ENCODE peak calls at places on chromosomes 13 and 19, in nine cellular contexts. One of them, this sample, is unnamed.

GRCh38 chr13:75550159-75550567 is 572 bp downstream of the UCHL3 start:
- DNase-seq in thoracic aorta: peak; percentile 18
- DNase-seq in AG09309: no peak
- DNase-seq in ascending aorta: no peak
- DNase-seq in fibroblast of pulmonary artery: peak; percentile 70
- DNase-seq in lung: peak; percentile 37
- DNase-seq in neural progenitor cell: peak; percentile 10
- DNase-seq in IMR-90: peak; percentile 87
- DNase-seq in tibial artery: no peak
- DNase-seq in this sample: no peak

GRCh38 chr19:45752639-45753038 is 16.4 kb downstream of the SIX5 start:
- DNase-seq in fibroblast of pulmonary artery: no peak
- DNase-seq in IMR-90: no peak
- DNase-seq in neural progenitor cell: no peak
- DNase-seq in thoracic aorta: no peak
- DNase-seq in ascending aorta: no peak
- DNase-seq in AG09309: no peak
- DNase-seq in tibial artery: no peak
- DNase-seq in lung: no peak
- DNase-seq in this sample: no peak

GRCh38 chr13:93318538-93318937 is 91.9 kb downstream of the GPC6 start:
- DNase-seq in tibial artery: no peak
- DNase-seq in IMR-90: peak; percentile 35
- DNase-seq in lung: no peak
- DNase-seq in fibroblast of pulmonary artery: peak; percentile 67
- DNase-seq in neural progenitor cell: no peak
- DNase-seq in AG09309: no peak
- DNase-seq in thoracic aorta: no peak
- DNase-seq in ascending aorta: no peak
- DNase-seq in this sample: no peak

GRCh38 chr19:45008554-45008953 is 7.3 kb downstream of the RELB start:
- DNase-seq in neural progenitor cell: no peak
- DNase-seq in lung: no peak
- DNase-seq in ascending aorta: no peak
- DNase-seq in fibroblast of pulmonary artery: no peak
- DNase-seq in tibial artery: no peak
- DNase-seq in AG09309: no peak
- DNase-seq in IMR-90: no peak
- DNase-seq in thoracic aorta: no peak
- DNase-seq in this sample: no peak

GRCh38 chr19:5851302-5851701 is at the start of gene FUT3:
- DNase-seq in fibroblast of pulmonary artery: no peak
- DNase-seq in IMR-90: no peak
- DNase-seq in tibial artery: no peak
- DNase-seq in thoracic aorta: no peak
- DNase-seq in lung: peak; percentile 72
- DNase-seq in ascending aorta: no peak
- DNase-seq in AG09309: no peak
- DNase-seq in neural progenitor cell: no peak
- DNase-seq in this sample: no peak

GRCh38 chr13:114194853-114195252 is 15.8 kb downstream of the CFAP97D2 start:
- DNase-seq in AG09309: no peak
- DNase-seq in IMR-90: no peak
- DNase-seq in fibroblast of pulmonary artery: no peak
- DNase-seq in ascending aorta: no peak
- DNase-seq in lung: no peak
- DNase-seq in neural progenitor cell: no peak
- DNase-seq in tibial artery: no peak
- DNase-seq in thoracic aorta: no peak
- DNase-seq in this sample: no peak

GRCh38 chr19:5232798-5233505 is 107.7 kb downstream of the PTPRS start:
- DNase-seq in neural progenitor cell: no peak
- DNase-seq in IMR-90: no peak
- DNase-seq in fibroblast of pulmonary artery: no peak
- DNase-seq in lung: no peak
- DNase-seq in thoracic aorta: no peak
- DNase-seq in AG09309: no peak
- DNase-seq in tibial artery: no peak
- DNase-seq in ascending aorta: no peak
- DNase-seq in this sample: no peak

GRCh38 chr13:42610623-42611022 is 36.7 kb downstream of the TNFSF11 start:
- DNase-seq in fibroblast of pulmonary artery: no peak
- DNase-seq in AG09309: no peak
- DNase-seq in neural progenitor cell: no peak
- DNase-seq in thoracic aorta: no peak
- DNase-seq in IMR-90: no peak
- DNase-seq in ascending aorta: no peak
- DNase-seq in lung: no peak
- DNase-seq in tibial artery: no peak
- DNase-seq in this sample: no peak

GRCh38 chr13:41502676-41503075 is 45.3 kb downstream of the RGCC start:
- DNase-seq in lung: no peak
- DNase-seq in IMR-90: no peak
- DNase-seq in fibroblast of pulmonary artery: no peak
- DNase-seq in neural progenitor cell: no peak
- DNase-seq in thoracic aorta: no peak
- DNase-seq in AG09309: no peak
- DNase-seq in tibial artery: no peak
- DNase-seq in ascending aorta: no peak
- DNase-seq in this sample: no peak

GRCh38 chr13:93217701-93218100 is 8.9 kb upstream of the GPC6 start:
- DNase-seq in ascending aorta: no peak
- DNase-seq in thoracic aorta: no peak
- DNase-seq in fibroblast of pulmonary artery: no peak
- DNase-seq in IMR-90: no peak
- DNase-seq in AG09309: no peak
- DNase-seq in neural progenitor cell: no peak
- DNase-seq in lung: no peak
- DNase-seq in tibial artery: no peak
- DNase-seq in this sample: no peak

GRCh38 chr19:49809155-49809986 is 3.7 kb downstream of the FUZ start:
- DNase-seq in thoracic aorta: no peak
- DNase-seq in neural progenitor cell: peak; percentile 71
- DNase-seq in tibial artery: peak; percentile 82
- DNase-seq in IMR-90: no peak
- DNase-seq in lung: peak; percentile 42
- DNase-seq in ascending aorta: no peak
- DNase-seq in AG09309: no peak
- DNase-seq in fibroblast of pulmonary artery: no peak
- DNase-seq in this sample: peak; percentile 87

GRCh38 chr19:18763674-18764590 is 27.2 kb downstream of the COMP start:
- DNase-seq in neural progenitor cell: no peak
- DNase-seq in AG09309: no peak
- DNase-seq in thoracic aorta: no peak
- DNase-seq in ascending aorta: no peak
- DNase-seq in fibroblast of pulmonary artery: no peak
- DNase-seq in lung: peak; percentile 64
- DNase-seq in tibial artery: no peak
- DNase-seq in IMR-90: peak; percentile 27
- DNase-seq in this sample: no peak

DNA sequence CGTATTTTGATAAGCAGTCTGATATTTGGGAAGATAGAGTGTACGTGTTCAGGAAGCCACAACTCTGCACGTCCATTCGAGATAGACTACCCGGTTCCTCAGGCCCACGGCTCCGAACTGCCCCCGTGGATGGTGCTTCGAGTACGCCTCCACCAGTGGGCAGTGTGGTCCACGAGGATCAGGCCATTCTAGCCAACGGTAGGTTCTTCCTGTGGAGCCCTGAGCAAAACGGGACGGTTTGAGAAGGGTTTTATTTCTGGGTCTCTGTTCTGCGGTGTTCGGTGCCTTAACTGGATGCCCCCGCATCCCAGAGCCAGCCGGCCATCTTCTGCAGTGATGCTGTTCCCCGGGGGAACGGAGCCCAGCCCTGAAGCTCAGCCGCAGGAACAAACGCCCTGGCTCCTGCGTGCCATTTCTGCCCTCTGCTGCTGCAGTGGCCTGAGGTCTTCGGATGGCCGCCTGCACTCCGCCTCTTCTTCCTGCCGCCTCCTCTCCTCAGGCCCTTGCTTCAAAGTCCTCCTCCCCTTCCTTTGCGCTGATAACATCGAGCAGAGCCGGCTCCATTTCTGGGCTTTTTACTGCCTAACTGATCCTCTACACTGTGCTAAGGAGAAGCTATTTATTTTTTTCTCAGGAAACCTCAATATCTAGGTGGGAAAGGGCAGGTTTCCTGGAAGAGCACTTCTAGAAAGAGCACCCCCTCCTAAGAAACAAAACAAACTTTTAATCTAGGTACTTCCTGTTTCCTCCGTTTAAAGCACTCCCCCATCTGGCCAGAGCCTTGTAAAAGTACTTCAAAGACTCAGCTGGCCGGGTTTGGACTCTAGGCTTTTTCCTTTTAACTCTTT is 36.2 kb upstream of the SLC46A3 start:
- DNase-seq in fibroblast of pulmonary artery: peak; percentile 68
- DNase-seq in AG09309: no peak
- DNase-seq in thoracic aorta: no peak
- DNase-seq in neural progenitor cell: no peak
- DNase-seq in ascending aorta: no peak
- DNase-seq in tibial artery: no peak
- DNase-seq in IMR-90: peak; percentile 13
- DNase-seq in lung: peak; percentile 42
- DNase-seq in this sample: no peak
- H3K4me3 ChIP-seq in fibroblast of pulmonary artery: no peak overlapping the region
- H3K4me3 ChIP-seq in AG09309: no peak overlapping the region
- H3K4me3 ChIP-seq in thoracic aorta: peak overlapping the region; percentile 36
- H3K4me3 ChIP-seq in neural progenitor cell: no peak overlapping the region
- H3K4me3 ChIP-seq in ascending aorta: peak overlapping the region; percentile 19
- H3K4me3 ChIP-seq in tibial artery: no peak overlapping the region
- H3K4me3 ChIP-seq in IMR-90: no peak overlapping the region
- H3K4me3 ChIP-seq in lung: peak overlapping the region; percentile 18
- H3K4me3 ChIP-seq in this sample: peak overlapping the region; percentile 57

DNA sequence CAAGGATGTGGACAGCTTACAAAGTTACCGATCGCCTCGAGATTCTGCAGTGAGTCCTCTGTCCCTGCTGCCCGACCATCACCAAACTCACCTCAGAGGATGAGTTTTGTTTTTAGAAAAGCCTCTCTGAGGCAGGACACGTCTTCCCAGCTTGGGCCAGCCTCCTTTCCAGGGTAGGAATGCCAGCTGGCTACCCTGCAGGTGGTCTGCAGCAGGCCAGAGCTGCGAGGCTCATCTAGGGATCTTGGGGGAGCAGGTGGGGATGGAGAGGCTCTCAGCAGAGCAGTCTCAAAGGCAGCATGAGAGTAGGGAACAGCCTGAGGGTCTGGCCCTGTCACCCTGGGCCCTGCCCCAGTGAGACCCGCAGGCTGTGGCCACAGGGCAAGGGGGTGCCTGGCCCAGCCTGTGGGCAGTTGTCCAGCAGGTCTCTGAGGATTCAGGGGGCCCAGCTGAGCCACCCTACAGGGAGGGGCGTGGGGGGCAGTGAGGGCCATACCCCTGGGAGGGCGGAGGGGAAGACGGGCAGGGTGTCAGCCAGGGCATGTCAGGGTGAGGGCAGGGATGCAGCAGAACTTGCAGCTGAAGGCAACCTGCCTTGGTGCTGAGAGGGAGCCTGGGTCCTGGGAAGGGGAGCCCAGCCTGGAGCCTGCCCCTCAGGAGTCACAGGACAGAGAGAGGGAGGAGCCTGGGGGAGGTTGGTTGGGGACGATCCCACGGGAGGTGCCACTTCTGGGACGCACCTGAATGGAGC is 57.3 kb upstream of the TPM4 start:
- DNase-seq in fibroblast of pulmonary artery: no peak
- DNase-seq in AG09309: no peak
- DNase-seq in IMR-90: no peak
- DNase-seq in tibial artery: peak; percentile 56
- DNase-seq in ascending aorta: no peak
- DNase-seq in neural progenitor cell: no peak
- DNase-seq in lung: no peak
- DNase-seq in thoracic aorta: no peak
- DNase-seq in this sample: no peak
- TF ChIP-seq CTCF in fibroblast of pulmonary artery: no peak
- TF ChIP-seq CTCF in AG09309: no peak
- TF ChIP-seq CTCF in IMR-90: no peak
- TF ChIP-seq CTCF in tibial artery: no peak
- TF ChIP-seq CTCF in ascending aorta: no peak
- TF ChIP-seq CTCF in neural progenitor cell: no peak
- TF ChIP-seq CTCF in lung: no peak
- TF ChIP-seq CTCF in thoracic aorta: no peak
- TF ChIP-seq CTCF in this sample: no peak

DNA sequence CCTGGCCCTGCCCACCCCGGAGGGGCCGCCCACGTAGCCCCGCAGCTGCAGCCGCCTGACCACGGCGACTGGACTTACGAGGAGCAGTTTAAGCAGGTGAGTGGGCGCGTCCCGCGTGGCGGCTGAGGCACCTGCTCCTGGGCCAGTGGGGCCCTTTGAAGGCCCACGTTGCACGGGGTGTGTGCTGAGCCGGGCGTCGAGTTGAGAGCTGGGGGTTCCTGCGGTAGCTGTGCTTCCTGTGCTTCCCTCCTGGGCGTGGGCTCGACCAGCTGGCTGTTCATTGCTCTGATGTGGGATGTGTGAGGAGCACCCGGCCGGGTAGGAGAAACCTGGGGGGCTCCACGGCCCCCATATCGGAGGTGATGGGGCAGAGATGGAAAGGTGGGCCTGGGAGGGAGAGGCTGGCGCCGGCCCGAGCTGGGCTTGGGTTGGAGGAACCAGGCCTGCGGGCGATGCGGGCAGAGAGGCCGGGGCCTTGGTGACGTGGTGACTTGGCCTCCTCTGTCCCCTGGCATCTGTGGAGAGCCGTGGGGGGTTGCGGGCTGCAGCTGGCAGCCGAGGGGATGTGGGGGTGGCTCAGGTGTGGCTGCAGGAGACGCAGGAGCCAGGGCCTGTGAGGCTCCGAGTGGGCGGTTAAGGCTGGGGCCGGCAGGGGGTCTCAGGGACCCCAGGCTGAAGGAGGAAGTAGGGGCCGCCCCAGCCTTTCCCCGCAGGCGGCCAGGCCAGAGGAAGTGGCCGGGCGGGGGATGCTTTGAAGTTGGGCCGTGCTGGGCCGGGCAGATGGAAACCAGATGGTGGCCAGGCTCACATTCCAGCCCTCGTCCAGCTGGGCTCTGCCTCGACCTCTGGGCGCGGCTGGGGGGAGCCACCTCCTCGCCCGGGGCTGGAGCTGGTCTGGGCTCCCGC is 7.1 kb downstream of the ARID3A start:
- DNase-seq in AG09309: peak; percentile 63
- DNase-seq in neural progenitor cell: peak; percentile 54
- DNase-seq in tibial artery: no peak
- DNase-seq in ascending aorta: no peak
- DNase-seq in IMR-90: peak; percentile 94
- DNase-seq in fibroblast of pulmonary artery: peak; percentile 93
- DNase-seq in lung: no peak
- DNase-seq in thoracic aorta: no peak
- DNase-seq in this sample: no peak
- H3K4me3 ChIP-seq in AG09309: peak overlapping the region; percentile 2
- H3K4me3 ChIP-seq in neural progenitor cell: no peak overlapping the region
- H3K4me3 ChIP-seq in tibial artery: no peak overlapping the region
- H3K4me3 ChIP-seq in ascending aorta: peak overlapping the region; percentile 23
- H3K4me3 ChIP-seq in IMR-90: peak overlapping the region; percentile 19
- H3K4me3 ChIP-seq in fibroblast of pulmonary artery: peak overlapping the region; percentile 19
- H3K4me3 ChIP-seq in lung: no peak overlapping the region
- H3K4me3 ChIP-seq in thoracic aorta: no peak overlapping the region
- H3K4me3 ChIP-seq in this sample: peak overlapping the region; percentile 52

DNA sequence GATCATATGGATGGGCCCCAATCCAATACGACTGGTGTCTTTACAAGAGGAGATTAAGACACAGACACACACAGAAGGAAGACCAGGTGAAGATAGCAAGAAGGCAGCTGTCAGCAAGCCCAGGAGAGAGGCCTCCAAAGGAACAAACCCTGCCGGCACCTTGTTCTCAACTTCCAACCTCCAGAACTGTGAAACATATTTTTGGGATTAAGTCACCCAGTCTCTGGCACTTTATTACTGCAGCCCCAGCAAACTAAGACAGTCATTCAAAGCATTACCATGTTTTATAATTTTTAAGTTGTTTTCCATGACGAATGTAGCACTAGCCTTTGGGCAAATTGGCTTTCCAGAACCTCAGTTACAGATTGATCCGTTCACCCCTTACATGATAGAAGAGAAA is 11.3 kb downstream of the STARD13 start:
- DNase-seq in ascending aorta: no peak
- DNase-seq in tibial artery: no peak
- DNase-seq in fibroblast of pulmonary artery: no peak
- DNase-seq in lung: no peak
- DNase-seq in thoracic aorta: no peak
- DNase-seq in IMR-90: no peak
- DNase-seq in AG09309: no peak
- DNase-seq in neural progenitor cell: no peak
- DNase-seq in this sample: no peak
- TF ChIP-seq CTCF in ascending aorta: no peak
- TF ChIP-seq CTCF in tibial artery: no peak
- TF ChIP-seq CTCF in fibroblast of pulmonary artery: no peak
- TF ChIP-seq CTCF in lung: no peak
- TF ChIP-seq CTCF in thoracic aorta: no peak
- TF ChIP-seq CTCF in IMR-90: no peak
- TF ChIP-seq CTCF in AG09309: no peak
- TF ChIP-seq CTCF in neural progenitor cell: no peak
- TF ChIP-seq CTCF in this sample: no peak

This sample was measured in coronary artery.